ENCODE peak calls at places on chromosome 3, in six cellular contexts. H is ovary; D is mesenteric fat pad; I is stimulated activated CD8-positive, alpha-beta memory T cell treated with anti-CD3 and anti-CD28 coated beads, Interleukin-2, amount 100 ng/mL, for 1 hour; R is RCC 7860; G is HCT116. S is an unnamed sample.

GRCh38 chr3:79729096-79729495 is 38.7 kb downstream of the ROBO1 start:
- DNase-seq in H (peak; percentile 14), D (no peak), I (no peak), R (no peak), G (no peak), S (peak; percentile 43)

GRCh38 chr3:155741081-155741480 is 3.8 kb downstream of the PLCH1 start:
- DNase-seq in H (no peak), D (no peak), I (no peak), R (no peak), G (no peak), S (no peak)

GRCh38 chr3:46710671-46711295 is 6.9 kb downstream of the PRSS50 start:
- DNase-seq in H (no peak), D (no peak), I (no peak), R (no peak), G (no peak), S (no peak)

GRCh38 chr3:1082024-1082633 is 10.7 kb upstream of the CNTN6 start:
- DNase-seq in H (peak; percentile 6), D (no peak), I (no peak), R (peak; percentile 44), G (no peak), S (peak; percentile 68)

GRCh38 chr3:72165337-72165736 is 380.4 kb upstream of the PROK2 start:
- DNase-seq in H (no peak), D (no peak), I (no peak), R (no peak), G (no peak), S (no peak)

GRCh38 chr3:115616461-115616860 is 6.8 kb upstream of the GAP43 start:
- DNase-seq in H (no peak), D (no peak), I (no peak), R (no peak), G (no peak), S (no peak)

GRCh38 chr3:55549172-55549571 is 62.1 kb upstream of the WNT5A start:
- DNase-seq in H (no peak), D (no peak), I (no peak), R (no peak), G (no peak), S (no peak)

GRCh38 chr3:149934524-149934923 is 36.2 kb downstream of the PFN2 start:
- DNase-seq in H (no peak), D (no peak), I (no peak), R (no peak), G (no peak), S (no peak)

GRCh38 chr3:111325160-111325707 is 216.8 kb upstream of the CD96 start:
- DNase-seq in H (no peak), D (no peak), I (no peak), R (no peak), G (no peak), S (no peak)